ENCODE peak calls at places on chromosomes 16 and 17, in four cellular contexts. One of them, this sample, is unnamed.

GRCh38 chr16:88533381-88533831 is 36.8 kb upstream of the ZC3H18 start:
- DNase-seq in GM12891: no peak
- DNase-seq in amniotic stem cell: no peak
- DNase-seq in AG04450: peak; percentile 20
- DNase-seq in this sample: peak; percentile 73

GRCh38 chr16:79061199-79061598 is 539.3 kb downstream of the MAF start:
- DNase-seq in GM12891: no peak
- DNase-seq in amniotic stem cell: no peak
- DNase-seq in AG04450: no peak
- DNase-seq in this sample: peak; percentile 22

GRCh38 chr16:69253796-69254426 is 57.2 kb upstream of the VPS4A start:
- DNase-seq in GM12891: no peak
- DNase-seq in amniotic stem cell: no peak
- DNase-seq in AG04450: no peak
- DNase-seq in this sample: no peak

GRCh38 chr17:41575336-41575735 is 3.5 kb upstream of the KRT9 start:
- DNase-seq in GM12891: no peak
- DNase-seq in amniotic stem cell: no peak
- DNase-seq in AG04450: no peak
- DNase-seq in this sample: no peak

GRCh38 chr16:79969458-79969857 is 368.9 kb upstream of the MAF start:
- DNase-seq in GM12891: no peak
- DNase-seq in amniotic stem cell: no peak
- DNase-seq in AG04450: no peak
- DNase-seq in this sample: no peak

GRCh38 chr16:4655801-4656200 is 31.2 kb downstream of the MGRN1 start:
- DNase-seq in GM12891: no peak
- DNase-seq in amniotic stem cell: no peak
- DNase-seq in AG04450: no peak
- DNase-seq in this sample: no peak

GRCh38 chr16:67459066-67459857 is 21.7 kb downstream of the ATP6V0D1 start:
- DNase-seq in GM12891: no peak
- DNase-seq in amniotic stem cell: no peak
- DNase-seq in AG04450: no peak
- DNase-seq in this sample: no peak

GRCh38 chr16:23597003-23597756 is 1.1 kb upstream of the NDUFAB1 start:
- DNase-seq in GM12891: no peak
- DNase-seq in amniotic stem cell: no peak
- DNase-seq in AG04450: no peak
- DNase-seq in this sample: no peak

GRCh38 chr17:31273511-31273910 is 23.5 kb downstream of the OMG start:
- DNase-seq in GM12891: no peak
- DNase-seq in amniotic stem cell: no peak
- DNase-seq in AG04450: no peak
- DNase-seq in this sample: no peak

GRCh38 chr17:55332296-55333041 is 67.7 kb downstream of the HLF start:
- DNase-seq in GM12891: no peak
- DNase-seq in amniotic stem cell: no peak
- DNase-seq in AG04450: no peak
- DNase-seq in this sample: no peak

GRCh38 chr17:75024686-75025397 is 12.4 kb downstream of the MRPL58 start:
- DNase-seq in GM12891: no peak
- DNase-seq in amniotic stem cell: no peak
- DNase-seq in AG04450: no peak
- DNase-seq in this sample: no peak

GRCh38 chr16:78770353-78771091 is 671.1 kb downstream of the WWOX start:
- DNase-seq in GM12891: peak; percentile 59
- DNase-seq in amniotic stem cell: no peak
- DNase-seq in AG04450: no peak
- DNase-seq in this sample: peak; percentile 52

GRCh38 chr16:22712471-22712870 is 101.5 kb upstream of the HS3ST2 start:
- DNase-seq in GM12891: no peak
- DNase-seq in amniotic stem cell: no peak
- DNase-seq in AG04450: no peak
- DNase-seq in this sample: no peak

GRCh38 chr16:1631931-1632637 is 19.9 kb downstream of the CRAMP1 start:
- DNase-seq in GM12891: no peak
- DNase-seq in amniotic stem cell: no peak
- DNase-seq in AG04450: no peak
- DNase-seq in this sample: no peak

GRCh38 chr17:2710804-2711607 is 558 bp downstream of the CLUH start:
- DNase-seq in GM12891: no peak
- DNase-seq in amniotic stem cell: no peak
- DNase-seq in AG04450: no peak
- DNase-seq in this sample: peak; percentile 37

GRCh38 chr16:30119428-30119827 is 3.6 kb downstream of the MAPK3 start:
- DNase-seq in GM12891: no peak
- DNase-seq in amniotic stem cell: no peak
- DNase-seq in AG04450: no peak
- DNase-seq in this sample: no peak

GRCh38 chr17:59851431-59852375 is 41.0 kb downstream of the TUBD1 start:
- DNase-seq in GM12891: no peak
- DNase-seq in amniotic stem cell: no peak
- DNase-seq in AG04450: peak; percentile 98
- DNase-seq in this sample: peak; percentile 57

GRCh38 chr16:58421529-58421928 is 29.3 kb downstream of the GINS3 start:
- DNase-seq in GM12891: no peak
- DNase-seq in amniotic stem cell: no peak
- DNase-seq in AG04450: no peak
- DNase-seq in this sample: peak; percentile 65

GRCh38 chr16:85903576-85903975 is 4.6 kb downstream of the IRF8 start:
- DNase-seq in GM12891: no peak
- DNase-seq in amniotic stem cell: no peak
- DNase-seq in AG04450: no peak
- DNase-seq in this sample: no peak